ENCODE peak calls at places on chromosome 4, in ten cellular contexts. One of them, this sample, is unnamed.

GRCh38 chr4:179843370-179843769 is 2399.8 kb upstream of the TENM3 start:
- DNase-seq in upper lobe of right lung: no peak
- DNase-seq in brain microvascular endothelial cell: no peak
- DNase-seq in left ventricle myocardium inferior: no peak
- DNase-seq in thyroid gland: no peak
- DNase-seq in mammary epithelial cell: no peak
- DNase-seq in Peyer's patch: no peak
- DNase-seq in K562: no peak
- DNase-seq in stomach: no peak
- DNase-seq in OCI-LY7: no peak
- DNase-seq in this sample: no peak

GRCh38 chr4:180169394-180169793 is 2073.8 kb upstream of the TENM3 start:
- DNase-seq in brain microvascular endothelial cell: no peak
- DNase-seq in Peyer's patch: no peak
- DNase-seq in thyroid gland: no peak
- DNase-seq in mammary epithelial cell: no peak
- DNase-seq in OCI-LY7: no peak
- DNase-seq in upper lobe of right lung: no peak
- DNase-seq in K562: no peak
- DNase-seq in left ventricle myocardium inferior: no peak
- DNase-seq in stomach: no peak
- DNase-seq in this sample: no peak

GRCh38 chr4:169175035-169175434 is 95.7 kb downstream of the SH3RF1 start:
- DNase-seq in brain microvascular endothelial cell: no peak
- DNase-seq in stomach: no peak
- DNase-seq in Peyer's patch: no peak
- DNase-seq in left ventricle myocardium inferior: no peak
- DNase-seq in mammary epithelial cell: no peak
- DNase-seq in K562: no peak
- DNase-seq in upper lobe of right lung: no peak
- DNase-seq in OCI-LY7: no peak
- DNase-seq in thyroid gland: no peak
- DNase-seq in this sample: no peak

GRCh38 chr4:8699479-8700145 is 107.0 kb downstream of the CPZ start:
- DNase-seq in upper lobe of right lung: peak
- DNase-seq in K562: no peak
- DNase-seq in mammary epithelial cell: no peak
- DNase-seq in Peyer's patch: no peak
- DNase-seq in OCI-LY7: no peak
- DNase-seq in thyroid gland: no peak
- DNase-seq in left ventricle myocardium inferior: no peak
- DNase-seq in brain microvascular endothelial cell: no peak
- DNase-seq in stomach: peak
- DNase-seq in this sample: no peak

GRCh38 chr4:37685211-37685725 is 908 bp downstream of the RELL1 start:
- DNase-seq in left ventricle myocardium inferior: no peak
- DNase-seq in mammary epithelial cell: peak
- DNase-seq in thyroid gland: no peak
- DNase-seq in Peyer's patch: peak
- DNase-seq in stomach: no peak
- DNase-seq in K562: no peak
- DNase-seq in OCI-LY7: peak
- DNase-seq in brain microvascular endothelial cell: no peak
- DNase-seq in upper lobe of right lung: no peak
- DNase-seq in this sample: no peak

GRCh38 chr4:113823291-113823659 is 61.7 kb upstream of the CAMK2D start:
- DNase-seq in thyroid gland: no peak
- DNase-seq in K562: no peak
- DNase-seq in mammary epithelial cell: no peak
- DNase-seq in Peyer's patch: no peak
- DNase-seq in stomach: no peak
- DNase-seq in OCI-LY7: no peak
- DNase-seq in brain microvascular endothelial cell: no peak
- DNase-seq in left ventricle myocardium inferior: no peak
- DNase-seq in upper lobe of right lung: no peak
- DNase-seq in this sample: no peak

GRCh38 chr4:177308842-177309524 is 691 bp upstream of the NEIL3 start:
- DNase-seq in left ventricle myocardium inferior: no peak
- DNase-seq in brain microvascular endothelial cell: no peak
- DNase-seq in K562: no peak
- DNase-seq in mammary epithelial cell: no peak
- DNase-seq in upper lobe of right lung: no peak
- DNase-seq in thyroid gland: no peak
- DNase-seq in OCI-LY7: peak
- DNase-seq in Peyer's patch: no peak
- DNase-seq in stomach: no peak
- DNase-seq in this sample: no peak

GRCh38 chr4:153535735-153536494 is 69.8 kb downstream of the TMEM131L start:
- DNase-seq in Peyer's patch: no peak
- DNase-seq in stomach: no peak
- DNase-seq in OCI-LY7: no peak
- DNase-seq in brain microvascular endothelial cell: no peak
- DNase-seq in left ventricle myocardium inferior: no peak
- DNase-seq in thyroid gland: no peak
- DNase-seq in mammary epithelial cell: no peak
- DNase-seq in K562: no peak
- DNase-seq in upper lobe of right lung: no peak
- DNase-seq in this sample: no peak

GRCh38 chr4:56863441-56864129 is 42.1 kb upstream of the SPINK2 start:
- DNase-seq in stomach: no peak
- DNase-seq in K562: no peak
- DNase-seq in OCI-LY7: no peak
- DNase-seq in Peyer's patch: no peak
- DNase-seq in thyroid gland: no peak
- DNase-seq in brain microvascular endothelial cell: no peak
- DNase-seq in upper lobe of right lung: peak
- DNase-seq in mammary epithelial cell: peak
- DNase-seq in left ventricle myocardium inferior: no peak
- DNase-seq in this sample: no peak

GRCh38 chr4:146336413-146336807 is 122.1 kb downstream of the REELD1 start:
- DNase-seq in OCI-LY7: no peak
- DNase-seq in Peyer's patch: no peak
- DNase-seq in stomach: no peak
- DNase-seq in brain microvascular endothelial cell: peak
- DNase-seq in upper lobe of right lung: no peak
- DNase-seq in left ventricle myocardium inferior: no peak
- DNase-seq in K562: no peak
- DNase-seq in mammary epithelial cell: no peak
- DNase-seq in thyroid gland: no peak
- DNase-seq in this sample: no peak

GRCh38 chr4:74692973-74693372 is 101.3 kb downstream of the BTC start:
- DNase-seq in K562: no peak
- DNase-seq in upper lobe of right lung: no peak
- DNase-seq in mammary epithelial cell: no peak
- DNase-seq in Peyer's patch: no peak
- DNase-seq in left ventricle myocardium inferior: no peak
- DNase-seq in brain microvascular endothelial cell: no peak
- DNase-seq in stomach: no peak
- DNase-seq in OCI-LY7: no peak
- DNase-seq in thyroid gland: no peak
- DNase-seq in this sample: no peak

GRCh38 chr4:1285790-1286553 is 3.7 kb upstream of the MAEA start:
- DNase-seq in upper lobe of right lung: no peak
- DNase-seq in K562: peak
- DNase-seq in stomach: no peak
- DNase-seq in left ventricle myocardium inferior: no peak
- DNase-seq in OCI-LY7: peak
- DNase-seq in Peyer's patch: no peak
- DNase-seq in brain microvascular endothelial cell: no peak
- DNase-seq in mammary epithelial cell: no peak
- DNase-seq in thyroid gland: no peak
- DNase-seq in this sample: no peak

GRCh38 chr4:102345795-102346100 is 466 bp upstream of the SLC39A8 start:
- DNase-seq in thyroid gland: no peak
- DNase-seq in brain microvascular endothelial cell: no peak
- DNase-seq in OCI-LY7: no peak
- DNase-seq in Peyer's patch: no peak
- DNase-seq in left ventricle myocardium inferior: no peak
- DNase-seq in K562: no peak
- DNase-seq in mammary epithelial cell: peak
- DNase-seq in stomach: no peak
- DNase-seq in upper lobe of right lung: no peak
- DNase-seq in this sample: no peak

GRCh38 chr4:168713193-168713592 is 216.3 kb downstream of the PALLD start:
- DNase-seq in mammary epithelial cell: no peak
- DNase-seq in K562: no peak
- DNase-seq in Peyer's patch: no peak
- DNase-seq in left ventricle myocardium inferior: no peak
- DNase-seq in stomach: no peak
- DNase-seq in brain microvascular endothelial cell: no peak
- DNase-seq in thyroid gland: no peak
- DNase-seq in OCI-LY7: no peak
- DNase-seq in upper lobe of right lung: no peak
- DNase-seq in this sample: no peak

GRCh38 chr4:15352508-15352907 is 75.3 kb upstream of the C1QTNF7 start:
- DNase-seq in mammary epithelial cell: no peak
- DNase-seq in Peyer's patch: no peak
- DNase-seq in brain microvascular endothelial cell: no peak
- DNase-seq in stomach: no peak
- DNase-seq in thyroid gland: no peak
- DNase-seq in upper lobe of right lung: no peak
- DNase-seq in OCI-LY7: no peak
- DNase-seq in K562: no peak
- DNase-seq in left ventricle myocardium inferior: no peak
- DNase-seq in this sample: no peak

GRCh38 chr4:52051213-52051614 is at the start of gene SPATA18:
- DNase-seq in OCI-LY7: no peak
- DNase-seq in thyroid gland: no peak
- DNase-seq in upper lobe of right lung: peak
- DNase-seq in K562: no peak
- DNase-seq in mammary epithelial cell: peak
- DNase-seq in Peyer's patch: no peak
- DNase-seq in brain microvascular endothelial cell: no peak
- DNase-seq in stomach: peak
- DNase-seq in left ventricle myocardium inferior: peak
- DNase-seq in this sample: peak

GRCh38 chr4:73401412-73401811 is 2.7 kb upstream of the ALB start:
- DNase-seq in mammary epithelial cell: no peak
- DNase-seq in Peyer's patch: no peak
- DNase-seq in thyroid gland: no peak
- DNase-seq in stomach: no peak
- DNase-seq in upper lobe of right lung: no peak
- DNase-seq in K562: no peak
- DNase-seq in left ventricle myocardium inferior: no peak
- DNase-seq in brain microvascular endothelial cell: no peak
- DNase-seq in OCI-LY7: no peak
- DNase-seq in this sample: no peak

GRCh38 chr4:109440948-109441347 is 7.3 kb downstream of the SEC24B start:
- DNase-seq in brain microvascular endothelial cell: no peak
- DNase-seq in upper lobe of right lung: no peak
- DNase-seq in K562: no peak
- DNase-seq in OCI-LY7: no peak
- DNase-seq in left ventricle myocardium inferior: no peak
- DNase-seq in Peyer's patch: no peak
- DNase-seq in stomach: no peak
- DNase-seq in mammary epithelial cell: peak
- DNase-seq in thyroid gland: no peak
- DNase-seq in this sample: no peak

GRCh38 chr4:123941306-123941705 is 544.7 kb downstream of the SPRY1 start:
- DNase-seq in Peyer's patch: no peak
- DNase-seq in brain microvascular endothelial cell: peak
- DNase-seq in stomach: no peak
- DNase-seq in thyroid gland: no peak
- DNase-seq in upper lobe of right lung: no peak
- DNase-seq in mammary epithelial cell: peak
- DNase-seq in K562: no peak
- DNase-seq in OCI-LY7: no peak
- DNase-seq in left ventricle myocardium inferior: no peak
- DNase-seq in this sample: no peak
- TF ChIP-seq CTCF in Peyer's patch: no peak
- TF ChIP-seq CTCF in brain microvascular endothelial cell: no peak
- TF ChIP-seq CTCF in stomach: no peak
- TF ChIP-seq CTCF in thyroid gland: no peak
- TF ChIP-seq CTCF in upper lobe of right lung: no peak
- TF ChIP-seq CTCF in mammary epithelial cell: no peak
- TF ChIP-seq CTCF in K562: no peak
- TF ChIP-seq CTCF in OCI-LY7: no peak
- TF ChIP-seq CTCF in left ventricle myocardium inferior: no peak
- TF ChIP-seq CTCF in this sample: no peak

GRCh38 chr4:101086801-101087586 is 260.3 kb downstream of the PPP3CA start:
- DNase-seq in K562: no peak
- DNase-seq in upper lobe of right lung: no peak
- DNase-seq in Peyer's patch: no peak
- DNase-seq in thyroid gland: no peak
- DNase-seq in left ventricle myocardium inferior: no peak
- DNase-seq in stomach: no peak
- DNase-seq in mammary epithelial cell: no peak
- DNase-seq in brain microvascular endothelial cell: no peak
- DNase-seq in OCI-LY7: peak
- DNase-seq in this sample: no peak
- H3K27ac ChIP-seq in K562: no peak
- H3K27ac ChIP-seq in upper lobe of right lung: no peak
- H3K27ac ChIP-seq in Peyer's patch: no peak
- H3K27ac ChIP-seq in thyroid gland: no peak
- H3K27ac ChIP-seq in left ventricle myocardium inferior: no peak
- H3K27ac ChIP-seq in stomach: no peak
- H3K27ac ChIP-seq in mammary epithelial cell: no peak
- H3K27ac ChIP-seq in brain microvascular endothelial cell: no peak
- H3K27ac ChIP-seq in OCI-LY7: no peak
- H3K27ac ChIP-seq in this sample: no peak

DNA sequence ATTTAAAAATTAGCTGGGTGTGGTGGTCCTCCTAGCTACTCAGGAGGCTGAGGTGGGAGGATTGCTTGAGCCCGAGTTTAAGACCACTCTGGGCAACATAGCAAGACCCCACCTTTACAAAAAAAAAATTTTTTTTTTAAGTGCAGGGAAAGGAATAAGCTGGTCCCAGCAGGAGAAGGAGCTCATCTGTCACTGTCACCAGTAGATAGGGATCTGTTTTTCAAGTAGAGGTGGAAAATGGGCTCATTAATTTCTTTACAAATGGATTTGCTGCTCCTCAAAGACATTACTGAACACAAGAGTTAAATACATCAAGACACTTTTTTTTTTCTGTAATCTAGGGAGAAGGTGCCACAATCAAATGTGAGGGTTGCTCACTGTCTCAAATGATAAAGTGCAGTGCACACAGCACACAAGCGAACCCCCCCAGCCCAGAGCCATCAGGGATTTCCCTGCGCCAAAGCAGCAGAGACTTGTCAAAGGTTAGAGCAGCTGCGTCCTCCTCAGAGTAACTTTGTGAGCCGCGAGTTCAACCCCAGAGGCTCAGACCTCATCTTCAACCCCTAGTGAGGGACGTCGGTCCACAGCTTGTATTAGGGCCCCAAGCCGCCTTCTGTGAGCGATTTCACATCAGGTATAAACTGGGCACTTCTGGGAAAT is 14.3 kb upstream of the MTNR1A start:
- DNase-seq in left ventricle myocardium inferior: no peak
- DNase-seq in brain microvascular endothelial cell: no peak
- DNase-seq in K562: no peak
- DNase-seq in Peyer's patch: no peak
- DNase-seq in upper lobe of right lung: no peak
- DNase-seq in OCI-LY7: no peak
- DNase-seq in mammary epithelial cell: no peak
- DNase-seq in thyroid gland: no peak
- DNase-seq in stomach: no peak
- DNase-seq in this sample: no peak
- H3K4me3 ChIP-seq in left ventricle myocardium inferior: peak
- H3K4me3 ChIP-seq in brain microvascular endothelial cell: peak
- H3K4me3 ChIP-seq in K562: no peak
- H3K4me3 ChIP-seq in Peyer's patch: no peak
- H3K4me3 ChIP-seq in upper lobe of right lung: peak
- H3K4me3 ChIP-seq in OCI-LY7: no peak
- H3K4me3 ChIP-seq in mammary epithelial cell: no peak
- H3K4me3 ChIP-seq in thyroid gland: no peak
- H3K4me3 ChIP-seq in stomach: peak
- H3K4me3 ChIP-seq in this sample: peak

GRCh38 chr4:7167706-7168105 is 24.6 kb upstream of the SORCS2 start:
- DNase-seq in K562: no peak
- DNase-seq in left ventricle myocardium inferior: no peak
- DNase-seq in stomach: no peak
- DNase-seq in Peyer's patch: no peak
- DNase-seq in brain microvascular endothelial cell: no peak
- DNase-seq in OCI-LY7: no peak
- DNase-seq in upper lobe of right lung: no peak
- DNase-seq in thyroid gland: no peak
- DNase-seq in mammary epithelial cell: no peak
- DNase-seq in this sample: no peak
- TF ChIP-seq CTCF in K562: no peak
- TF ChIP-seq CTCF in left ventricle myocardium inferior: no peak
- TF ChIP-seq CTCF in stomach: no peak
- TF ChIP-seq CTCF in Peyer's patch: no peak
- TF ChIP-seq CTCF in brain microvascular endothelial cell: peak
- TF ChIP-seq CTCF in OCI-LY7: no peak
- TF ChIP-seq CTCF in upper lobe of right lung: no peak
- TF ChIP-seq CTCF in thyroid gland: no peak
- TF ChIP-seq CTCF in mammary epithelial cell: no peak
- TF ChIP-seq CTCF in this sample: no peak

This sample was measured in lower lobe of right lung.